ENCODE peak calls at places on chromosome 15, in seven cellular contexts. W is T-cell, O is lung, Y is HT1080, G is astrocyte of the cerebellum, U is posterior cingulate gyrus, R is nucleus accumbens. M is an unnamed sample.
A peak's percentile ranks its signal among the peaks of the same experiment; 100 is the strongest.

GRCh38 chr15:43187544-43188155 is 2.4 kb downstream of the CCNDBP1 start:
- DNase-seq in W (no peak), O (no peak), Y (peak; percentile 56), G (peak; percentile 34), U (no peak), R (no peak), M (no peak)

GRCh38 chr15:47819158-47819557 is 101.9 kb downstream of the SEMA6D start:
- DNase-seq in W (no peak), O (no peak), Y (no peak), G (no peak), U (no peak), R (no peak), M (no peak)

GRCh38 chr15:91992940-91993339 is 139.4 kb downstream of the SLCO3A1 start:
- DNase-seq in W (no peak), O (no peak), Y (no peak), G (no peak), U (no peak), R (no peak), M (no peak)

GRCh38 chr15:33027636-33028035 is 166.9 kb downstream of the FMN1 start:
- DNase-seq in W (no peak), O (no peak), Y (no peak), G (no peak), U (no peak), R (no peak), M (no peak)

GRCh38 chr15:37093480-37094410 is 6.6 kb downstream of the MEIS2 start:
- DNase-seq in W (no peak), O (no peak), Y (peak; percentile 42), G (no peak), U (no peak), R (no peak), M (no peak)

GRCh38 chr15:77335298-77335697 is 84.6 kb downstream of the PEAK1 start:
- DNase-seq in W (no peak), O (no peak), Y (no peak), G (no peak), U (no peak), R (peak; percentile 3), M (no peak)

GRCh38 chr15:100255644-100256043 is 86.1 kb downstream of the ADAMTS17 start:
- DNase-seq in W (no peak), O (no peak), Y (peak; percentile 16), G (no peak), U (no peak), R (no peak), M (no peak)

GRCh38 chr15:99118258-99118632 is 13.4 kb downstream of the SYNM start:
- DNase-seq in W (no peak), O (no peak), Y (no peak), G (no peak), U (no peak), R (no peak), M (no peak)

GRCh38 chr15:31309893-31310606 is 16.6 kb upstream of the KLF13 start:
- DNase-seq in W (no peak), O (peak; percentile 14), Y (no peak), G (no peak), U (no peak), R (no peak), M (no peak)

GRCh38 chr15:91054791-91055190 is 32.4 kb upstream of the VPS33B start:
- DNase-seq in W (no peak), O (no peak), Y (no peak), G (no peak), U (no peak), R (no peak), M (no peak)

GRCh38 chr15:75123395-75123794 is 78.3 kb upstream of the C15orf39 start:
- DNase-seq in W (no peak), O (no peak), Y (peak; percentile 51), G (peak; percentile 85), U (no peak), R (no peak), M (peak; percentile 69)

GRCh38 chr15:73752817-73753214 is 335 bp downstream of the INSYN1 start:
- DNase-seq in W (no peak), O (no peak), Y (no peak), G (no peak), U (no peak), R (no peak), M (no peak)

GRCh38 chr15:82805994-82806406 is at the start of gene FSD2:
- DNase-seq in W (no peak), O (peak; percentile 43), Y (no peak), G (no peak), U (no peak), R (no peak), M (no peak)

GRCh38 chr15:24772709-24773373 is 97.3 kb downstream of the NPAP1 start:
- DNase-seq in W (peak; percentile 53), O (peak; percentile 65), Y (no peak), G (peak; percentile 34), U (peak; percentile 67), R (peak; percentile 56), M (peak; percentile 29)

GRCh38 chr15:56341201-56341600 is 24.0 kb upstream of the TEX9 start:
- DNase-seq in W (no peak), O (no peak), Y (peak; percentile 50), G (no peak), U (no peak), R (no peak), M (no peak)

GRCh38 chr15:43312378-43312777 is 18.0 kb downstream of the LCMT2 start:
- DNase-seq in W (no peak), O (no peak), Y (no peak), G (no peak), U (no peak), R (no peak), M (no peak)

GRCh38 chr15:55737373-55737772 is 5.6 kb downstream of the PRTG start:
- DNase-seq in W (no peak), O (no peak), Y (peak; percentile 3), G (no peak), U (no peak), R (no peak), M (no peak)

GRCh38 chr15:79157631-79158592 is 67.3 kb upstream of the RASGRF1 start:
- DNase-seq in W (no peak), O (no peak), Y (no peak), G (no peak), U (no peak), R (peak; percentile 5), M (no peak)

GRCh38 chr15:50075292-50075691 is 43.7 kb downstream of the ATP8B4 start:
- DNase-seq in W (no peak), O (no peak), Y (no peak), G (no peak), U (no peak), R (no peak), M (no peak)

GRCh38 chr15:29278436-29279099 is 8.9 kb upstream of the NSMCE3 start:
- DNase-seq in W (no peak), O (no peak), Y (peak; percentile 93), G (peak; percentile 74), U (no peak), R (no peak), M (peak; percentile 69)

GRCh38 chr15:94230436-94230885 is 900 bp upstream of the MCTP2 start:
- DNase-seq in W (no peak), O (no peak), Y (no peak), G (no peak), U (no peak), R (no peak), M (no peak)

GRCh38 chr15:80854104-80854503 is 74.9 kb downstream of the CEMIP start:
- DNase-seq in W (no peak), O (no peak), Y (no peak), G (no peak), U (peak; percentile 56), R (peak; percentile 36), M (no peak)

GRCh38 chr15:67064607-67065530 is 533 bp upstream of the SMAD3 start:
- DNase-seq in W (no peak), O (peak; percentile 61), Y (no peak), G (no peak), U (no peak), R (no peak), M (no peak)

GRCh38 chr15:101110681-101111569 is 140.9 kb downstream of the CHSY1 start:
- DNase-seq in W (no peak), O (no peak), Y (no peak), G (no peak), U (no peak), R (no peak), M (no peak)

GRCh38 chr15:99651023-99651807 is 82.0 kb downstream of the LYSMD4 start:
- DNase-seq in W (no peak), O (no peak), Y (peak; percentile 85), G (no peak), U (no peak), R (no peak), M (no peak)

GRCh38 chr15:85504739-85505676 is 124.6 kb downstream of the AKAP13 start:
- DNase-seq in W (peak; percentile 30), O (peak; percentile 46), Y (peak; percentile 35), G (peak; percentile 70), U (no peak), R (no peak), M (peak; percentile 49)

GRCh38 chr15:99719096-99719541 is 14.1 kb downstream of the LYSMD4 start:
- DNase-seq in W (no peak), O (no peak), Y (peak; percentile 69), G (peak; percentile 90), U (no peak), R (no peak), M (no peak)

M was measured in smooth muscle cell of the brain vasculature.